ENCODE peak calls at places on chromosomes 5 and 9, in seven cellular contexts. One of them, this sample, is unnamed.

GRCh38 chr5:9851458-9851857 is 221.3 kb upstream of the TAS2R1 start:
- DNase-seq in epithelial cell of esophagus: peak
- DNase-seq in fibroblast of mammary gland: peak
- DNase-seq in progenitor cell of endocrine pancreas: no peak
- DNase-seq in lower leg skin: no peak
- DNase-seq in HFF-Myc: peak
- DNase-seq in glutamatergic neuron: no peak
- DNase-seq in this sample: no peak

GRCh38 chr5:130141689-130142320 is 237.5 kb downstream of the CHSY3 start:
- DNase-seq in epithelial cell of esophagus: peak
- DNase-seq in fibroblast of mammary gland: peak
- DNase-seq in progenitor cell of endocrine pancreas: peak
- DNase-seq in lower leg skin: no peak
- DNase-seq in HFF-Myc: peak
- DNase-seq in glutamatergic neuron: peak
- DNase-seq in this sample: no peak

GRCh38 chr5:83050723-83051340 is 26.4 kb downstream of the TMEM167A start:
- DNase-seq in epithelial cell of esophagus: no peak
- DNase-seq in fibroblast of mammary gland: no peak
- DNase-seq in progenitor cell of endocrine pancreas: no peak
- DNase-seq in lower leg skin: no peak
- DNase-seq in HFF-Myc: no peak
- DNase-seq in glutamatergic neuron: no peak
- DNase-seq in this sample: no peak

GRCh38 chr9:119689879-119690278 is 320.6 kb upstream of the BRINP1 start:
- DNase-seq in epithelial cell of esophagus: peak
- DNase-seq in fibroblast of mammary gland: no peak
- DNase-seq in progenitor cell of endocrine pancreas: peak
- DNase-seq in lower leg skin: no peak
- DNase-seq in HFF-Myc: no peak
- DNase-seq in glutamatergic neuron: no peak
- DNase-seq in this sample: peak

GRCh38 chr5:108259306-108259705 is 122.6 kb downstream of the FBXL17 start:
- DNase-seq in epithelial cell of esophagus: peak
- DNase-seq in fibroblast of mammary gland: peak
- DNase-seq in progenitor cell of endocrine pancreas: no peak
- DNase-seq in lower leg skin: no peak
- DNase-seq in HFF-Myc: no peak
- DNase-seq in glutamatergic neuron: no peak
- DNase-seq in this sample: no peak

GRCh38 chr5:124905756-124906155 is 159.3 kb upstream of the ZNF608 start:
- DNase-seq in epithelial cell of esophagus: no peak
- DNase-seq in fibroblast of mammary gland: no peak
- DNase-seq in progenitor cell of endocrine pancreas: no peak
- DNase-seq in lower leg skin: no peak
- DNase-seq in HFF-Myc: no peak
- DNase-seq in glutamatergic neuron: no peak
- DNase-seq in this sample: no peak

GRCh38 chr9:121399883-121400607 is 30.0 kb upstream of the STOM start:
- DNase-seq in epithelial cell of esophagus: peak
- DNase-seq in fibroblast of mammary gland: peak
- DNase-seq in progenitor cell of endocrine pancreas: no peak
- DNase-seq in lower leg skin: no peak
- DNase-seq in HFF-Myc: peak
- DNase-seq in glutamatergic neuron: no peak
- DNase-seq in this sample: no peak

GRCh38 chr9:33263131-33263935 is 1.2 kb downstream of the BAG1 start:
- DNase-seq in epithelial cell of esophagus: peak
- DNase-seq in fibroblast of mammary gland: peak
- DNase-seq in progenitor cell of endocrine pancreas: no peak
- DNase-seq in lower leg skin: no peak
- DNase-seq in HFF-Myc: no peak
- DNase-seq in glutamatergic neuron: peak
- DNase-seq in this sample: peak

GRCh38 chr5:76081811-76082783 is 1.1 kb upstream of the SV2C start:
- DNase-seq in epithelial cell of esophagus: no peak
- DNase-seq in fibroblast of mammary gland: no peak
- DNase-seq in progenitor cell of endocrine pancreas: no peak
- DNase-seq in lower leg skin: no peak
- DNase-seq in HFF-Myc: no peak
- DNase-seq in glutamatergic neuron: peak
- DNase-seq in this sample: no peak

GRCh38 chr5:11171236-11171635 is 410.2 kb upstream of the DAP start:
- DNase-seq in epithelial cell of esophagus: no peak
- DNase-seq in fibroblast of mammary gland: no peak
- DNase-seq in progenitor cell of endocrine pancreas: no peak
- DNase-seq in lower leg skin: no peak
- DNase-seq in HFF-Myc: no peak
- DNase-seq in glutamatergic neuron: no peak
- DNase-seq in this sample: no peak

GRCh38 chr9:137130176-137130755 is 8.7 kb upstream of the GRIN1 start:
- DNase-seq in epithelial cell of esophagus: no peak
- DNase-seq in fibroblast of mammary gland: peak
- DNase-seq in progenitor cell of endocrine pancreas: no peak
- DNase-seq in lower leg skin: no peak
- DNase-seq in HFF-Myc: no peak
- DNase-seq in glutamatergic neuron: peak
- DNase-seq in this sample: no peak

GRCh38 chr5:119343766-119344165 is 12.1 kb upstream of the TNFAIP8 start:
- DNase-seq in epithelial cell of esophagus: no peak
- DNase-seq in fibroblast of mammary gland: peak
- DNase-seq in progenitor cell of endocrine pancreas: no peak
- DNase-seq in lower leg skin: no peak
- DNase-seq in HFF-Myc: no peak
- DNase-seq in glutamatergic neuron: no peak
- DNase-seq in this sample: no peak

GRCh38 chr5:178196986-178197385 is 7.3 kb upstream of the HNRNPAB start:
- DNase-seq in epithelial cell of esophagus: no peak
- DNase-seq in fibroblast of mammary gland: no peak
- DNase-seq in progenitor cell of endocrine pancreas: no peak
- DNase-seq in lower leg skin: no peak
- DNase-seq in HFF-Myc: no peak
- DNase-seq in glutamatergic neuron: peak
- DNase-seq in this sample: no peak
- TF ChIP-seq CTCF in epithelial cell of esophagus: no peak
- TF ChIP-seq CTCF in fibroblast of mammary gland: peak
- TF ChIP-seq CTCF in progenitor cell of endocrine pancreas: peak
- TF ChIP-seq CTCF in lower leg skin: no peak
- TF ChIP-seq CTCF in HFF-Myc: peak
- TF ChIP-seq CTCF in glutamatergic neuron: peak
- TF ChIP-seq CTCF in this sample: peak

GRCh38 chr5:149371296-149371962 is 7.7 kb downstream of the IL17B start:
- DNase-seq in epithelial cell of esophagus: peak
- DNase-seq in fibroblast of mammary gland: peak
- DNase-seq in progenitor cell of endocrine pancreas: peak
- DNase-seq in lower leg skin: no peak
- DNase-seq in HFF-Myc: no peak
- DNase-seq in glutamatergic neuron: peak
- DNase-seq in this sample: peak
- TF ChIP-seq CTCF in epithelial cell of esophagus: peak
- TF ChIP-seq CTCF in fibroblast of mammary gland: peak
- TF ChIP-seq CTCF in progenitor cell of endocrine pancreas: peak
- TF ChIP-seq CTCF in lower leg skin: no peak
- TF ChIP-seq CTCF in HFF-Myc: peak
- TF ChIP-seq CTCF in glutamatergic neuron: peak
- TF ChIP-seq CTCF in this sample: peak

DNA sequence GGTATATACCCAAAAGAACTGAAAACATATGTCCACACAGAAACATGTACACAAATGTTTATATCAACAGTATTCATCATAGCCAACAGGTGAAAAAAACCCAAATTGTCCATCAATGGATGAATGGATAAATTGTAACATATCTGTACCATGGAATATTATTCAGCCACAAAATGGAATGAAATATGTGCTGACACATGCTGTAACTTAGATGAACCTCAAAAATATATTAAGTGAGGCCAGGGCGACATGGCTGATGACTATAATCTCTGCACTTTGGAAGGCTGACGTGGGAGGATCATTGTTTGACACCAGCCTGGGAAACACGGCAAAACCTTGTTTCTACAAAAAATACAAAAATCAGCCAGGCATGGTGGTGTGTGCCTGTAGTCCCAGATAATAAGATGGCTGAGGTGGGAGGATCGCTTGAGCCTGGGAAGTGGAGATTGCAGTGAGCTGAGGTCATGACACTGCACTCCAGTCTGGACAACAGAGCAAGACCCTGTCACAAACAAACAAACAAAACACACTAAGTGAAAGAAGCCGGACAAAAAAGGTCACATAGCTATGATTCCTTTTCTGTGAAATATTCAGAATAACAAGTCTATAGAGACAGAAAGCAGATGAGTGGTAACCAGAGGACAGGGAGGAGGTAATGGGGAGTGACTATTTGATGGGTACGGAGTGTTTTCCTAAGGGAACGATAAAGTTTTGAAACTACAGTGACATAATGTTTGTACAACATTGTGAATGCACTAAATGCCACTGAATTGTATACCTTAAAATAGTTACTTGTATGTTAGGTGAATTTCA is 11.4 kb downstream of the KYAT1 start:
- DNase-seq in epithelial cell of esophagus: no peak
- DNase-seq in fibroblast of mammary gland: no peak
- DNase-seq in progenitor cell of endocrine pancreas: no peak
- DNase-seq in lower leg skin: no peak
- DNase-seq in HFF-Myc: no peak
- DNase-seq in glutamatergic neuron: no peak
- DNase-seq in this sample: no peak
- TF ChIP-seq CTCF in epithelial cell of esophagus: no peak
- TF ChIP-seq CTCF in fibroblast of mammary gland: no peak
- TF ChIP-seq CTCF in progenitor cell of endocrine pancreas: no peak
- TF ChIP-seq CTCF in lower leg skin: no peak
- TF ChIP-seq CTCF in HFF-Myc: no peak
- TF ChIP-seq CTCF in glutamatergic neuron: no peak
- TF ChIP-seq CTCF in this sample: no peak

GRCh38 chr9:35508069-35508468 is 18.2 kb downstream of the RUSC2 start:
- DNase-seq in epithelial cell of esophagus: no peak
- DNase-seq in fibroblast of mammary gland: no peak
- DNase-seq in progenitor cell of endocrine pancreas: no peak
- DNase-seq in lower leg skin: no peak
- DNase-seq in HFF-Myc: no peak
- DNase-seq in glutamatergic neuron: no peak
- DNase-seq in this sample: no peak

GRCh38 chr9:35511453-35511852 is 21.5 kb downstream of the RUSC2 start:
- DNase-seq in epithelial cell of esophagus: no peak
- DNase-seq in fibroblast of mammary gland: no peak
- DNase-seq in progenitor cell of endocrine pancreas: no peak
- DNase-seq in lower leg skin: no peak
- DNase-seq in HFF-Myc: no peak
- DNase-seq in glutamatergic neuron: no peak
- DNase-seq in this sample: no peak

GRCh38 chr9:35510366-35510744 is 20.4 kb downstream of the RUSC2 start:
- DNase-seq in epithelial cell of esophagus: no peak
- DNase-seq in fibroblast of mammary gland: no peak
- DNase-seq in progenitor cell of endocrine pancreas: no peak
- DNase-seq in lower leg skin: no peak
- DNase-seq in HFF-Myc: no peak
- DNase-seq in glutamatergic neuron: no peak
- DNase-seq in this sample: no peak

GRCh38 chr9:35506359-35506758 is 16.4 kb downstream of the RUSC2 start:
- DNase-seq in epithelial cell of esophagus: no peak
- DNase-seq in fibroblast of mammary gland: no peak
- DNase-seq in progenitor cell of endocrine pancreas: no peak
- DNase-seq in lower leg skin: no peak
- DNase-seq in HFF-Myc: no peak
- DNase-seq in glutamatergic neuron: no peak
- DNase-seq in this sample: no peak

GRCh38 chr9:35510745-35511428 is 21.0 kb downstream of the RUSC2 start:
- DNase-seq in epithelial cell of esophagus: peak
- DNase-seq in fibroblast of mammary gland: peak
- DNase-seq in progenitor cell of endocrine pancreas: no peak
- DNase-seq in lower leg skin: peak
- DNase-seq in HFF-Myc: peak
- DNase-seq in glutamatergic neuron: no peak
- DNase-seq in this sample: no peak
- TF ChIP-seq CTCF in epithelial cell of esophagus: peak
- TF ChIP-seq CTCF in fibroblast of mammary gland: peak
- TF ChIP-seq CTCF in progenitor cell of endocrine pancreas: no peak
- TF ChIP-seq CTCF in lower leg skin: no peak
- TF ChIP-seq CTCF in HFF-Myc: peak
- TF ChIP-seq CTCF in glutamatergic neuron: no peak
- TF ChIP-seq CTCF in this sample: no peak

GRCh38 chr5:141641634-141642278 is 5.0 kb downstream of the RELL2 start:
- DNase-seq in epithelial cell of esophagus: peak
- DNase-seq in fibroblast of mammary gland: peak
- DNase-seq in progenitor cell of endocrine pancreas: no peak
- DNase-seq in lower leg skin: no peak
- DNase-seq in HFF-Myc: no peak
- DNase-seq in glutamatergic neuron: no peak
- DNase-seq in this sample: no peak
- TF ChIP-seq CTCF in epithelial cell of esophagus: peak
- TF ChIP-seq CTCF in fibroblast of mammary gland: peak
- TF ChIP-seq CTCF in progenitor cell of endocrine pancreas: peak
- TF ChIP-seq CTCF in lower leg skin: no peak
- TF ChIP-seq CTCF in HFF-Myc: peak
- TF ChIP-seq CTCF in glutamatergic neuron: no peak
- TF ChIP-seq CTCF in this sample: no peak